ENCODE peak calls at places on chromosomes 11 and 22, in four cellular contexts. P is GM12891, A is K562, X is GM12878. C is an unnamed sample.

GRCh38 chr22:46815132-46815531 is 52.7 kb downstream of the TBC1D22A start:
- DNase-seq in P (no peak), A (no peak), X (no peak), C (no peak)

GRCh38 chr11:118634435-118635236 is 27.2 kb downstream of the PHLDB1 start:
- DNase-seq in P (no peak), A (peak), X (no peak), C (peak)

GRCh38 chr11:7020183-7020917 is at the start of the genes NLRP14 and ZNF214:
- DNase-seq in P (no peak), A (peak), X (no peak), C (no peak)

GRCh38 chr22:44192098-44192810 is 11.5 kb downstream of the PARVG start:
- DNase-seq in P (no peak), A (peak), X (no peak), C (peak)

GRCh38 chr22:46250783-46251125 is 661 bp upstream of the CDPF1 start:
- DNase-seq in P (peak), A (no peak), X (no peak), C (no peak)

GRCh38 chr11:17739945-17740338 is 5.4 kb downstream of the KCNC1 start:
- DNase-seq in P (no peak), A (no peak), X (no peak), C (no peak)

GRCh38 chr22:44039566-44040171 is 15.6 kb downstream of the PARVB start:
- DNase-seq in P (no peak), A (no peak), X (no peak), C (no peak)

GRCh38 chr11:28976012-28976800 is 868.0 kb downstream of the METTL15 start:
- DNase-seq in P (no peak), A (no peak), X (no peak), C (no peak)

GRCh38 chr11:122180435-122180834 is 64.4 kb upstream of the BLID start:
- DNase-seq in P (no peak), A (no peak), X (no peak), C (no peak)

GRCh38 chr11:37100008-37100407 is 502.0 kb upstream of the RAG2 start:
- DNase-seq in P (no peak), A (no peak), X (no peak), C (no peak)

GRCh38 chr11:76801205-76801604 is 18.0 kb downstream of the TSKU start:
- DNase-seq in P (no peak), A (no peak), X (no peak), C (no peak)

GRCh38 chr11:75938543-75938942 is 123.5 kb downstream of the UVRAG start:
- DNase-seq in P (no peak), A (no peak), X (no peak), C (no peak)

GRCh38 chr11:74926304-74927030 is 22.4 kb downstream of the XRRA1 start:
- DNase-seq in P (no peak), A (no peak), X (no peak), C (no peak)

GRCh38 chr22:29306175-29306829 is at the start of gene GAS2L1:
- DNase-seq in P (peak), A (peak), X (no peak), C (no peak)

GRCh38 chr11:92787638-92788037 is 181.8 kb upstream of the MTNR1B start:
- DNase-seq in P (no peak), A (no peak), X (no peak), C (no peak)

GRCh38 chr22:45235851-45236342 is 4.8 kb downstream of the KIAA0930 start:
- DNase-seq in P (no peak), A (no peak), X (no peak), C (no peak)

GRCh38 chr11:64883575-64883974 is 5.2 kb upstream of the EHD1 start:
- DNase-seq in P (no peak), A (no peak), X (no peak), C (no peak)

GRCh38 chr22:23361676-23362075 is 181.4 kb downstream of the BCR start:
- DNase-seq in P (no peak), A (no peak), X (no peak), C (no peak)

GRCh38 chr22:37228106-37229011 is 15.7 kb downstream of the RAC2 start:
- DNase-seq in P (no peak), A (no peak), X (no peak), C (no peak)

GRCh38 chr11:20647976-20648565 is 21.3 kb upstream of the NELL1 start:
- DNase-seq in P (peak), A (peak), X (peak), C (peak)

GRCh38 chr11:128204898-128205297 is 382.5 kb downstream of the ETS1 start:
- DNase-seq in P (no peak), A (no peak), X (no peak), C (no peak)

GRCh38 chr11:75816561-75817239 is 1.7 kb downstream of the UVRAG start:
- DNase-seq in P (no peak), A (no peak), X (no peak), C (peak)

GRCh38 chr11:61417670-61418069 is 12.1 kb downstream of the CPSF7 start:
- DNase-seq in P (no peak), A (no peak), X (no peak), C (peak)

GRCh38 chr11:61414547-61414946 is 15.2 kb downstream of the CPSF7 start:
- DNase-seq in P (no peak), A (no peak), X (no peak), C (no peak)

GRCh38 chr11:61411589-61411988 is 18.2 kb downstream of the CPSF7 start:
- DNase-seq in P (no peak), A (no peak), X (no peak), C (no peak)

GRCh38 chr11:61415381-61415780 is 14.4 kb downstream of the CPSF7 start:
- DNase-seq in P (no peak), A (no peak), X (no peak), C (no peak)

DNA sequence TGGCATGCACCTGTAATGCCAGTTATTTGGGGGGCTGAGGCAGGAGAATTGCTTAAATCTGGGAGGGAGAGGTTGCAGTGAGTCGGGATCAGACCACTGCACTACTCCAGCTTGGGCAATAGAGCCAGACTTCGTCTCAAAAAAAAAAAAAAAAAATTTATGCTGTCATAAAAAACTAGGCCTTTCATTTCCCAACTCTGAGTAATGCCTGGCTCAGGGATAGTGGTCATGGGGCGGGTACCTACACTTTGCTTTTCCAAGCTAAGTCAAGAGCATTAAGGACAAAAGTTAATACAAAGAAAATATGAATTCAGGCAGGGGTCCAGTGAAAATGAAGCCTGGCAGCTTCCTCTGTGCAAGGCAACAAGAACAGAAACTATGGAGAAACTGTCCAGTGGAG is 16.3 kb downstream of the CPSF7 start:
- DNase-seq in P (no peak), A (no peak), X (no peak), C (no peak)
- TF ChIP-seq SPI1 in P (no peak), A (no peak), X (no peak), C (no peak)

GRCh38 chr11:2264366-2265011 is 5.9 kb downstream of the ASCL2 start:
- DNase-seq in P (no peak), A (no peak), X (no peak), C (no peak)

GRCh38 chr11:2266586-2267305 is 3.6 kb downstream of the ASCL2 start:
- DNase-seq in P (no peak), A (no peak), X (no peak), C (no peak)

GRCh38 chr11:2265854-2266585 is 4.4 kb downstream of the ASCL2 start:
- DNase-seq in P (no peak), A (no peak), X (no peak), C (no peak)

GRCh38 chr11:2263724-2264360 is 6.5 kb downstream of the ASCL2 start:
- DNase-seq in P (no peak), A (no peak), X (no peak), C (no peak)

DNA sequence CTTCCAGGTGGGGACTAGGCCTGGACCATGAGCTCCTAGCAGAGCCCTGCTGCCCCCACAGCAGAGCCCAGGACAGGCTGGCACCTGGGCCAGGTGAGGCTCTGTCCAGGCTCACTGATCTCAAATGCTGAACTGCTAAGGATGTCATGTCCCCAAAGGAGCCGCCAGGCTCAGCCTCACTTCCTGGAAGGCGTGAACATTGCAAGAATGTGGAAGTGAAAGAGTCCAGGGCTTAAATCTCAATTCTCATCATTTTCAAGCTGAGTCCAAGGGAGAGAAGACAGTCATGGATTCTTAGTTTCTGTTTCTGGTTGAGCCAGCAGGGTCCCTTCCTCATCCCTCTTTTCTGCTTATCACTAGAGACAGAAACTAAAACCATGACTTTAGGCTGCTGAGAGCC is 5.0 kb downstream of the ASCL2 start:
- DNase-seq in P (no peak), A (no peak), X (peak), C (peak)
- TF ChIP-seq SPI1 in P (peak), A (peak), X (peak), C (peak)

GRCh38 chr11:43567396-43567975 is 113.1 kb upstream of the HSD17B12 start:
- DNase-seq in P (no peak), A (peak), X (no peak), C (no peak)
- TF ChIP-seq SPI1 in P (no peak), A (no peak), X (no peak), C (no peak)

GRCh38 chr11:95453616-95454118 is 222.7 kb upstream of the SESN3 start:
- DNase-seq in P (no peak), A (peak), X (no peak), C (no peak)
- TF ChIP-seq SPI1 in P (no peak), A (no peak), X (no peak), C (no peak)

GRCh38 chr11:9806946-9807687 is 143.2 kb downstream of the SWAP70 start:
- DNase-seq in P (no peak), A (no peak), X (no peak), C (no peak)
- TF ChIP-seq SPI1 in P (no peak), A (no peak), X (no peak), C (no peak)

GRCh38 chr11:123255909-123256308 is 60.9 kb upstream of the CLMP start:
- DNase-seq in P (no peak), A (no peak), X (no peak), C (no peak)
- TF ChIP-seq SPI1 in P (no peak), A (no peak), X (no peak), C (no peak)

DNA sequence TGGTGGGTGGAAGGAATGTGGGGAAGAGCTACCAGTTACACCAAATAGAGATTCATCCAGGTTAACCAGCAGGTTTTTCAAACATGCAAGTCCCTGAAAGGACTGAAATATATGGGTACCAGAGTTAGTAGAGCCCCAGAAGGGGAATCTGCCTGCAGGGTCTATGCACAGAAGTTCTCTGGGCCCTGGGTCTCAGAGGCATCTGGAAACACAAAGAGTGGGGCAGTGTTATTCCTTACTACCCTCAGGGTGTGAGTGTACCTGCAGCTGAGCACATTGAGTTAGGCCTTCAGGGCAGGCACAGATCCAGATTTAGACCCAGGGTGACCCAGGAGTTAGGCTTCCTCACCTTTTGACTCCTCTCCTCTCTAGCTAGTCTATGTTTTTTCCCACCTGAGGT is 43.9 kb upstream of the SWAP70 start:
- DNase-seq in P (no peak), A (no peak), X (no peak), C (no peak)
- TF ChIP-seq SPI1 in P (no peak), A (no peak), X (no peak), C (no peak)

GRCh38 chr11:78551066-78551465 is 23.6 kb downstream of the NARS2 start:
- DNase-seq in P (no peak), A (no peak), X (no peak), C (no peak)

GRCh38 chr11:78560826-78561484 is 13.7 kb downstream of the NARS2 start:
- DNase-seq in P (no peak), A (no peak), X (no peak), C (peak)

GRCh38 chr11:78560066-78560597 is 14.5 kb downstream of the NARS2 start:
- DNase-seq in P (no peak), A (no peak), X (peak), C (no peak)

GRCh38 chr11:78557236-78557635 is 17.4 kb downstream of the NARS2 start:
- DNase-seq in P (no peak), A (no peak), X (no peak), C (no peak)

DNA sequence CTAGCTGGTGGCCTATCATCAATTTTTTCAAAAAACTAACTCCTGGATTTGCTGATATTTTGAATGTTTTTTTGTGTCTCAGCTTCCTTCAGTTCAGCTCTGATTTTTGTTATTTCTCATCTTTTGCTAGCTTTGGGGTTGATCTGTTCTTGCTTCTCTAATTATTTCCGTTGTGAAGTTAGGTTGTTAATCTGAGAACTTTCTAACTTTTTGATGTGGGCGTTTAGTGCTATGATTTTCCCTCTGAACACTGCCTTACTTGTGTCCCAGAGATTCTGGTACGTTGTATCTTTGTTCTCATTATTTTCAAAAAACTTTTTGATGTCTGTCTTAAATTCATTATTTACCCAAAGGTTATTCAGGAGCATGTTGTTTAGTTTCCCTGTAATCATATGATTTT is 19.1 kb downstream of the NARS2 start:
- DNase-seq in P (no peak), A (no peak), X (no peak), C (no peak)
- TF ChIP-seq SPI1 in P (no peak), A (no peak), X (no peak), C (no peak)

DNA sequence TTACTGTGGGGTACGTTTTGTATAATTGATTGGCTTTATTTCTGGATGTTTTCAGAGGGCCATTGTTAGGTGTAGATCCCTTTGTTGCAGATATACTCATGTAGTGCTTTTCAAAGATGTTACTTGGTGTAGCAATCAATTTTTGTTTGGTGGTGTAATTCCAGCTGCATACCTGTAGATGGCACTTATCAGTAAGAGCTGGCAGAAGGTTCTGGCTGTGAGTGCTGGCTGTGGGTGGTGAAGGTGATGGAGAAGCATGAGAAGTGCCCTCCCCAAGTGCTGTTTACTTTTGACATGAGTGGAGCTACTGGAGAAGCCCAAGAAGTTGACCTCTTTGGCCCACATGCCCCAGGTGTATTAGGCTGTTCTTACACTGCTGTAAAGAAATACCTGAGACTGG is 1074.9 kb downstream of the FAM181B start:
- DNase-seq in P (no peak), A (peak), X (no peak), C (peak)
- TF ChIP-seq SPI1 in P (no peak), A (no peak), X (no peak), C (no peak)

GRCh38 chr22:19873960-19874306 is 19.3 kb upstream of the GNB1L start:
- DNase-seq in P (peak), A (no peak), X (no peak), C (no peak)

GRCh38 chr22:19871023-19871844 is 16.6 kb upstream of the GNB1L start:
- DNase-seq in P (no peak), A (no peak), X (no peak), C (no peak)

GRCh38 chr22:19871845-19872778 is 17.4 kb upstream of the GNB1L start:
- DNase-seq in P (no peak), A (no peak), X (no peak), C (no peak)

GRCh38 chr22:19873138-19873959 is 18.7 kb upstream of the GNB1L start:
- DNase-seq in P (peak), A (no peak), X (no peak), C (no peak)

GRCh38 chr22:19872779-19873137 is 18.1 kb upstream of the GNB1L start:
- DNase-seq in P (no peak), A (no peak), X (no peak), C (no peak)
- TF ChIP-seq SPI1 in P (no peak), A (no peak), X (no peak), C (no peak)